ENCODE peak calls at places on chromosomes 4 and X, in ten cellular contexts. One of them, this sample, is unnamed.

GRCh38 chr4:99806545-99806944 is 10.1 kb upstream of the DAPP1 start:
- DNase-seq in NCI-H2171 treated with DMSO at 0.1 percent for 48 hours: no peak
- DNase-seq in fibroblast of the conjunctiva: no peak
- DNase-seq in NCI-H1092: no peak
- DNase-seq in activated gamma-delta T cell treated with Interleukin-2 at 50 U/mL for 16 hours: no peak
- DNase-seq in kidney glomerular epithelial cell: no peak
- DNase-seq in aorta: no peak
- DNase-seq in Daoy: no peak
- DNase-seq in iPS-NIHi11: no peak
- DNase-seq in NCI-H460: no peak
- DNase-seq in this sample: no peak

GRCh38 chr4:140048419-140049022 is 105.5 kb downstream of the MAML3 start:
- DNase-seq in NCI-H2171 treated with DMSO at 0.1 percent for 48 hours: no peak
- DNase-seq in fibroblast of the conjunctiva: no peak
- DNase-seq in NCI-H1092: no peak
- DNase-seq in activated gamma-delta T cell treated with Interleukin-2 at 50 U/mL for 16 hours: no peak
- DNase-seq in kidney glomerular epithelial cell: no peak
- DNase-seq in aorta: no peak
- DNase-seq in Daoy: no peak
- DNase-seq in iPS-NIHi11: no peak
- DNase-seq in NCI-H460: no peak
- DNase-seq in this sample: no peak

GRCh38 chrX:20306668-20307067 is 40.0 kb upstream of the RPS6KA3 start:
- DNase-seq in NCI-H2171 treated with DMSO at 0.1 percent for 48 hours: no peak
- DNase-seq in fibroblast of the conjunctiva: no peak
- DNase-seq in NCI-H1092: no peak
- DNase-seq in activated gamma-delta T cell treated with Interleukin-2 at 50 U/mL for 16 hours: no peak
- DNase-seq in kidney glomerular epithelial cell: no peak
- DNase-seq in aorta: no peak
- DNase-seq in Daoy: no peak
- DNase-seq in iPS-NIHi11: no peak
- DNase-seq in NCI-H460: no peak
- DNase-seq in this sample: no peak

GRCh38 chrX:68490644-68491043 is 8.2 kb upstream of the YIPF6 start:
- DNase-seq in NCI-H2171 treated with DMSO at 0.1 percent for 48 hours: no peak
- DNase-seq in fibroblast of the conjunctiva: no peak
- DNase-seq in NCI-H1092: no peak
- DNase-seq in activated gamma-delta T cell treated with Interleukin-2 at 50 U/mL for 16 hours: no peak
- DNase-seq in kidney glomerular epithelial cell: no peak
- DNase-seq in aorta: no peak
- DNase-seq in Daoy: peak
- DNase-seq in iPS-NIHi11: peak
- DNase-seq in NCI-H460: peak
- DNase-seq in this sample: no peak

GRCh38 chr4:3315566-3315965 is 22.7 kb downstream of the RGS12 start:
- DNase-seq in NCI-H2171 treated with DMSO at 0.1 percent for 48 hours: no peak
- DNase-seq in fibroblast of the conjunctiva: no peak
- DNase-seq in NCI-H1092: no peak
- DNase-seq in activated gamma-delta T cell treated with Interleukin-2 at 50 U/mL for 16 hours: no peak
- DNase-seq in kidney glomerular epithelial cell: no peak
- DNase-seq in aorta: no peak
- DNase-seq in Daoy: no peak
- DNase-seq in iPS-NIHi11: no peak
- DNase-seq in NCI-H460: no peak
- DNase-seq in this sample: no peak

GRCh38 chrX:135923353-135923752 is 29.8 kb downstream of the SAGE1 start:
- DNase-seq in NCI-H2171 treated with DMSO at 0.1 percent for 48 hours: no peak
- DNase-seq in fibroblast of the conjunctiva: no peak
- DNase-seq in NCI-H1092: no peak
- DNase-seq in activated gamma-delta T cell treated with Interleukin-2 at 50 U/mL for 16 hours: no peak
- DNase-seq in kidney glomerular epithelial cell: no peak
- DNase-seq in aorta: no peak
- DNase-seq in Daoy: peak
- DNase-seq in iPS-NIHi11: peak
- DNase-seq in NCI-H460: peak
- DNase-seq in this sample: no peak

GRCh38 chr4:83195280-83195679 is 80.8 kb upstream of the PLAC8 start:
- DNase-seq in NCI-H2171 treated with DMSO at 0.1 percent for 48 hours: no peak
- DNase-seq in fibroblast of the conjunctiva: no peak
- DNase-seq in NCI-H1092: no peak
- DNase-seq in activated gamma-delta T cell treated with Interleukin-2 at 50 U/mL for 16 hours: no peak
- DNase-seq in kidney glomerular epithelial cell: no peak
- DNase-seq in aorta: no peak
- DNase-seq in Daoy: no peak
- DNase-seq in iPS-NIHi11: no peak
- DNase-seq in NCI-H460: no peak
- DNase-seq in this sample: no peak

GRCh38 chr4:154928640-154929257 is 147.7 kb downstream of the RBM46 start:
- DNase-seq in NCI-H2171 treated with DMSO at 0.1 percent for 48 hours: no peak
- DNase-seq in fibroblast of the conjunctiva: peak
- DNase-seq in NCI-H1092: no peak
- DNase-seq in activated gamma-delta T cell treated with Interleukin-2 at 50 U/mL for 16 hours: no peak
- DNase-seq in kidney glomerular epithelial cell: peak
- DNase-seq in aorta: no peak
- DNase-seq in Daoy: no peak
- DNase-seq in iPS-NIHi11: peak
- DNase-seq in NCI-H460: no peak
- DNase-seq in this sample: peak

GRCh38 chrX:107968623-107969022 is 13.5 kb downstream of the TEX13B start:
- DNase-seq in NCI-H2171 treated with DMSO at 0.1 percent for 48 hours: no peak
- DNase-seq in fibroblast of the conjunctiva: no peak
- DNase-seq in NCI-H1092: no peak
- DNase-seq in activated gamma-delta T cell treated with Interleukin-2 at 50 U/mL for 16 hours: no peak
- DNase-seq in kidney glomerular epithelial cell: peak
- DNase-seq in aorta: no peak
- DNase-seq in Daoy: no peak
- DNase-seq in iPS-NIHi11: no peak
- DNase-seq in NCI-H460: no peak
- DNase-seq in this sample: no peak

GRCh38 chrX:118780915-118781314 is 42.7 kb upstream of the ZCCHC12 start:
- DNase-seq in NCI-H2171 treated with DMSO at 0.1 percent for 48 hours: no peak
- DNase-seq in fibroblast of the conjunctiva: no peak
- DNase-seq in NCI-H1092: no peak
- DNase-seq in activated gamma-delta T cell treated with Interleukin-2 at 50 U/mL for 16 hours: no peak
- DNase-seq in kidney glomerular epithelial cell: no peak
- DNase-seq in aorta: no peak
- DNase-seq in Daoy: no peak
- DNase-seq in iPS-NIHi11: no peak
- DNase-seq in NCI-H460: no peak
- DNase-seq in this sample: no peak

This sample was measured in AG09319.